ENCODE peak calls at places on chromosomes 1 and 21, in ten cellular contexts. K, E, G, A, R, O, S, B, T and W are unnamed samples.
A peak's percentile ranks its signal among the peaks of the same experiment; 100 is the strongest.

GRCh38 chr1:6245086-6245868 is 1.3 kb downstream of the HES3 start:
- DNase-seq in E (peak; percentile 83), R (peak; percentile 72), B (peak; percentile 72), A (peak; percentile 77), O (peak; percentile 92), G (peak; percentile 87), K (peak; percentile 88), S (no peak), T (peak; percentile 94), W (peak; percentile 54)

GRCh38 chr1:204706838-204707509 is 21.4 kb upstream of the LRRN2 start:
- DNase-seq in G (no peak), S (no peak), E (no peak), T (no peak), A (no peak), B (no peak), K (no peak), O (no peak), R (no peak), W (no peak)

GRCh38 chr1:27643626-27644368 is 8.8 kb upstream of the FGR start:
- DNase-seq in G (no peak), O (peak; percentile 74), B (peak; percentile 45), A (peak; percentile 73), R (peak; percentile 51), S (no peak), T (peak; percentile 78), E (peak; percentile 65), K (peak; percentile 73), W (peak; percentile 19)

GRCh38 chr1:6523566-6523965 is 30.7 kb downstream of the NOL9 start:
- DNase-seq in O (no peak), R (peak; percentile 65), T (peak; percentile 62), E (no peak), G (no peak), K (no peak), S (no peak), B (no peak), A (no peak), W (no peak)

GRCh38 chr1:9384751-9385245 is 92.1 kb downstream of the SPSB1 start:
- DNase-seq in O (no peak), E (no peak), B (no peak), A (no peak), G (no peak), K (no peak), S (no peak), R (peak; percentile 22), T (no peak), W (no peak)

GRCh38 chr1:236168716-236169429 is 26.5 kb downstream of the GPR137B start:
- DNase-seq in O (no peak), K (no peak), B (no peak), T (peak; percentile 89), G (no peak), R (peak; percentile 56), A (no peak), E (peak; percentile 52), S (no peak), W (no peak)

GRCh38 chr1:75745276-75745675 is 20.8 kb downstream of the ACADM start:
- DNase-seq in O (no peak), T (no peak), S (no peak), E (no peak), B (no peak), A (no peak), K (no peak), G (no peak), R (no peak), W (peak; percentile 73)

GRCh38 chr1:169511339-169512028 is 25.7 kb upstream of the SLC19A2 start:
- DNase-seq in K (no peak), E (no peak), R (peak; percentile 75), S (peak; percentile 48), A (no peak), T (peak; percentile 78), G (no peak), B (no peak), O (no peak), W (no peak)

GRCh38 chr1:98157524-98158293 is 236.9 kb upstream of the DPYD start:
- DNase-seq in G (no peak), K (peak; percentile 15), A (no peak), R (no peak), S (no peak), T (peak; percentile 83), E (no peak), O (no peak), B (no peak), W (no peak)

GRCh38 chr1:218467101-218467728 is 122.1 kb downstream of the TGFB2 start:
- DNase-seq in O (no peak), S (peak; percentile 82), G (no peak), K (no peak), E (no peak), B (no peak), R (no peak), A (no peak), T (peak; percentile 83), W (no peak)

GRCh38 chr21:45415943-45416611 is 11.1 kb downstream of the COL18A1 start:
- DNase-seq in S (no peak), B (no peak), R (no peak), T (no peak), K (no peak), G (no peak), E (no peak), A (no peak), O (peak; percentile 73), W (no peak)

GRCh38 chr1:26697441-26697977 is 1.7 kb downstream of the ARID1A start:
- DNase-seq in K (no peak), R (no peak), E (no peak), O (no peak), B (no peak), G (no peak), S (no peak), A (peak; percentile 36), T (no peak), W (no peak)

GRCh38 chr1:162151900-162152829 is 82.7 kb downstream of the NOS1AP start:
- DNase-seq in G (peak; percentile 5), S (no peak), B (no peak), E (peak; percentile 62), K (no peak), A (no peak), T (peak; percentile 54), R (no peak), O (no peak), W (no peak)

GRCh38 chr1:28517649-28517999 is 11.8 kb downstream of the RCC1 start:
- DNase-seq in A (no peak), E (no peak), S (no peak), T (no peak), K (peak; percentile 60), G (no peak), R (no peak), B (no peak), O (no peak), W (no peak)

GRCh38 chr1:28359592-28360239 is 9.8 kb upstream of the PHACTR4 start:
- DNase-seq in E (peak; percentile 86), T (peak; percentile 78), B (peak; percentile 44), A (peak; percentile 79), G (peak; percentile 59), R (peak; percentile 63), S (no peak), K (peak; percentile 83), O (peak; percentile 81), W (no peak)

GRCh38 chr1:152442291-152442690 is 28.2 kb upstream of the CRNN start:
- DNase-seq in G (no peak), A (no peak), K (no peak), R (no peak), B (no peak), E (no peak), S (no peak), O (no peak), T (no peak), W (no peak)

GRCh38 chr1:217327901-217328300 is 303.0 kb downstream of the GPATCH2 start:
- DNase-seq in E (no peak), B (no peak), T (no peak), R (no peak), O (no peak), K (no peak), A (no peak), S (no peak), G (no peak), W (no peak)

GRCh38 chr1:48450505-48450904 is 21.5 kb downstream of the SPATA6 start:
- DNase-seq in T (peak; percentile 10), G (no peak), A (no peak), K (no peak), E (no peak), B (no peak), S (no peak), R (no peak), O (no peak), W (no peak)

GRCh38 chr1:20440785-20441200 is 45.2 kb downstream of the CAMK2N1 start:
- DNase-seq in B (no peak), R (peak; percentile 84), G (no peak), K (peak; percentile 61), E (peak; percentile 28), T (peak; percentile 75), A (peak; percentile 40), S (no peak), O (no peak), W (no peak)

GRCh38 chr1:183920651-183921050 is 115.7 kb downstream of the RGL1 start:
- DNase-seq in A (no peak), K (no peak), B (no peak), S (no peak), T (no peak), O (no peak), R (no peak), G (no peak), E (no peak), W (no peak)

GRCh38 chr1:219294251-219294650 is 120.6 kb downstream of the LYPLAL1 start:
- DNase-seq in K (no peak), R (no peak), S (no peak), B (no peak), O (no peak), T (peak; percentile 52), E (no peak), G (no peak), A (no peak), W (no peak)

GRCh38 chr21:30463713-30464112 is 16.5 kb downstream of the KRTAP19-1 start:
- DNase-seq in O (no peak), R (peak; percentile 4), K (peak; percentile 21), B (no peak), G (no peak), E (no peak), T (peak; percentile 1), S (no peak), A (no peak), W (no peak)

GRCh38 chr1:242449211-242449610 is 75.3 kb downstream of the PLD5 start:
- DNase-seq in E (no peak), A (no peak), R (no peak), G (peak; percentile 55), K (no peak), O (no peak), T (peak; percentile 9), S (no peak), B (no peak), W (no peak)

GRCh38 chr21:41678016-41678935 is 88.6 kb downstream of the RIPK4 start:
- DNase-seq in A (no peak), G (peak; percentile 78), B (no peak), E (peak; percentile 87), T (no peak), O (no peak), R (peak; percentile 80), S (no peak), K (no peak), W (no peak)

GRCh38 chr1:24553931-24554330 is 2.0 kb upstream of the NCMAP start:
- DNase-seq in O (no peak), K (no peak), B (no peak), R (no peak), G (no peak), A (no peak), T (no peak), S (no peak), E (no peak), W (no peak)

GRCh38 chr1:201223852-201224670 is 33.4 kb downstream of the IGFN1 start:
- DNase-seq in S (no peak), T (no peak), K (no peak), G (no peak), B (no peak), E (no peak), R (no peak), A (no peak), O (no peak), W (no peak)

GRCh38 chr1:207971511-207972224 is 60.7 kb upstream of the CD34 start:
- DNase-seq in T (no peak), G (no peak), E (no peak), A (no peak), S (no peak), R (no peak), B (no peak), O (no peak), K (peak; percentile 10), W (no peak)